ENCODE peak calls at places on chromosomes 2 and 18, in seven cellular contexts. Q, V, W, R, C, P and D are unnamed samples.

GRCh38 chr2:235864746-235865535 is 303.2 kb downstream of the GBX2 start:
- DNase-seq in Q (no peak), V (no peak), W (no peak), R (peak), C (no peak), P (no peak), D (no peak)

GRCh38 chr18:79393626-79394401 is 1.9 kb upstream of the NFATC1 start:
- DNase-seq in Q (no peak), V (peak), W (peak), R (peak), C (no peak), P (peak), D (peak)

GRCh38 chr2:182649316-182649715 is 66.7 kb upstream of the DNAJC10 start:
- DNase-seq in Q (peak), V (peak), W (peak), R (peak), C (peak), P (peak), D (peak)

GRCh38 chr2:98807221-98807620 is 76.3 kb upstream of the MGAT4A start:
- DNase-seq in Q (no peak), V (no peak), W (no peak), R (no peak), C (no peak), P (no peak), D (peak)

GRCh38 chr2:228581731-228582130 is 400.2 kb upstream of the SPHKAP start:
- DNase-seq in Q (no peak), V (no peak), W (no peak), R (no peak), C (no peak), P (no peak), D (no peak)

GRCh38 chr2:160054984-160055725 is 7.3 kb downstream of the PLA2R1 start:
- DNase-seq in Q (no peak), V (no peak), W (no peak), R (peak), C (no peak), P (peak), D (no peak)

GRCh38 chr2:108922141-108922915 is 66.7 kb downstream of the EDAR start:
- DNase-seq in Q (no peak), V (no peak), W (no peak), R (no peak), C (no peak), P (peak), D (peak)

GRCh38 chr2:55165567-55165966 is 66.5 kb downstream of the CLHC1 start:
- DNase-seq in Q (no peak), V (no peak), W (no peak), R (no peak), C (no peak), P (peak), D (peak)

GRCh38 chr18:63082661-63083531 is 236.7 kb downstream of the BCL2 start:
- DNase-seq in Q (no peak), V (no peak), W (no peak), R (no peak), C (no peak), P (no peak), D (peak)

GRCh38 chr2:135951071-135951583 is 34.3 kb downstream of the DARS1 start:
- DNase-seq in Q (no peak), V (no peak), W (no peak), R (no peak), C (no peak), P (no peak), D (no peak)

GRCh38 chr2:43083710-43084698 is 142.4 kb downstream of the ZFP36L2 start:
- DNase-seq in Q (no peak), V (peak), W (peak), R (peak), C (no peak), P (peak), D (peak)

GRCh38 chr2:65681503-65681902 is 249.1 kb upstream of the SPRED2 start:
- DNase-seq in Q (no peak), V (no peak), W (no peak), R (no peak), C (no peak), P (no peak), D (no peak)

GRCh38 chr2:88125344-88125923 is 2.4 kb downstream of the FABP1 start:
- DNase-seq in Q (no peak), V (no peak), W (no peak), R (no peak), C (no peak), P (no peak), D (no peak)

GRCh38 chr2:170017848-170018492 is 160.0 kb upstream of the MYO3B start:
- DNase-seq in Q (no peak), V (peak), W (peak), R (no peak), C (no peak), P (no peak), D (no peak)

GRCh38 chr2:127104881-127105655 is 1.9 kb downstream of the BIN1 start:
- DNase-seq in Q (no peak), V (no peak), W (no peak), R (no peak), C (no peak), P (no peak), D (no peak)

GRCh38 chr18:63199743-63200241 is 119.8 kb downstream of the BCL2 start:
- DNase-seq in Q (peak), V (no peak), W (no peak), R (no peak), C (no peak), P (no peak), D (no peak)

GRCh38 chr2:22037274-22037673 is 913.5 kb downstream of the TDRD15 start:
- DNase-seq in Q (no peak), V (no peak), W (peak), R (peak), C (no peak), P (no peak), D (no peak)

GRCh38 chr2:224847961-224848850 is 132.0 kb upstream of the CCDC195 start:
- DNase-seq in Q (no peak), V (peak), W (peak), R (no peak), C (no peak), P (peak), D (peak)

GRCh38 chr2:156430978-156431358 is 5.2 kb upstream of the GPD2 start:
- DNase-seq in Q (peak), V (no peak), W (no peak), R (peak), C (peak), P (peak), D (peak)

GRCh38 chr2:127641846-127642510 is 4.0 kb upstream of the GPR17 start:
- DNase-seq in Q (no peak), V (no peak), W (no peak), R (no peak), C (no peak), P (no peak), D (no peak)

GRCh38 chr2:159119652-159120257 is 151.3 kb downstream of the TANC1 start:
- DNase-seq in Q (no peak), V (peak), W (peak), R (no peak), C (peak), P (peak), D (no peak)

GRCh38 chr2:163734911-163735691 is 707 bp downstream of the FIGN start:
- DNase-seq in Q (no peak), V (peak), W (no peak), R (peak), C (peak), P (no peak), D (peak)

GRCh38 chr2:186065491-186065890 is 326.9 kb downstream of the FSIP2 start:
- DNase-seq in Q (no peak), V (no peak), W (no peak), R (no peak), C (no peak), P (no peak), D (peak)

GRCh38 chr2:209426432-209426831 is 2.6 kb downstream of the MAP2 start:
- DNase-seq in Q (no peak), V (no peak), W (no peak), R (peak), C (peak), P (no peak), D (peak)

GRCh38 chr18:61579581-61579980 is 246.4 kb downstream of the CDH20 start:
- DNase-seq in Q (no peak), V (no peak), W (no peak), R (no peak), C (no peak), P (no peak), D (no peak)

GRCh38 chr18:48781041-48781989 is 169.4 kb downstream of the SMAD7 start:
- DNase-seq in Q (no peak), V (peak), W (peak), R (peak), C (no peak), P (peak), D (no peak)

GRCh38 chr2:121736140-121736461 is 574 bp downstream of the NIFK start:
- DNase-seq in Q (no peak), V (no peak), W (no peak), R (no peak), C (peak), P (no peak), D (no peak)

GRCh38 chr2:79105259-79105658 is 15.0 kb upstream of the REG1A start:
- DNase-seq in Q (no peak), V (no peak), W (no peak), R (peak), C (no peak), P (no peak), D (no peak)

GRCh38 chr2:145724499-145724898 is 1204.6 kb upstream of the ZEB2 start:
- DNase-seq in Q (no peak), V (no peak), W (no peak), R (no peak), C (no peak), P (no peak), D (no peak)

GRCh38 chr18:2932247-2933181 is 80.4 kb downstream of the LPIN2 start:
- DNase-seq in Q (peak), V (peak), W (peak), R (peak), C (peak), P (peak), D (peak)

GRCh38 chr2:529425-529824 is 147.8 kb downstream of the TMEM18 start:
- DNase-seq in Q (peak), V (peak), W (no peak), R (peak), C (no peak), P (peak), D (peak)

GRCh38 chr18:59189746-59190145 is 30.2 kb upstream of the GRP start:
- DNase-seq in Q (no peak), V (no peak), W (no peak), R (no peak), C (no peak), P (peak), D (peak)

GRCh38 chr2:223601932-223602676 is at the start of gene SCG2:
- DNase-seq in Q (peak), V (peak), W (peak), R (peak), C (peak), P (peak), D (peak)

DNA sequence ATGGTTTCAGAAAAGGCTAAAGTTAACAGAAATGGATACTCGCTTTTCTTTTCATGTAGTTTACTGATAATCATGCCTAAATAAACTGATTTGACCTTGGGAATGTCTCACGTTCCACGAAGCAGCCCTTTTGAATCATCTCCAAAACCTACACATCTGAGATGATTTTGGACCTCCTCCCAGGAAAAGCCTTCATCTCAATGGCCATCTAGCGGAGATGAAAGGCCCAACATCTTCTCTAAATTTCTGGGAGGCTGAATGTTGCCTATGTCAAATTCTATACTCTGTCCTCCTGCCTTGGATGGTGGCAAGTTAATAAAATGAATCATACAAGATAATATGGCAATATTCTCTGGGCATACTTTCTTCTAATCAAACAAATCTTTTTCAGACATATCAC is 448.5 kb downstream of the ZEB2 start:
- DNase-seq in Q (no peak), V (no peak), W (no peak), R (peak), C (no peak), P (peak), D (no peak)
- TF ChIP-seq CTCF in Q (no peak), V (peak), W (peak), R (peak), C (no peak), P (peak), D (peak)

DNA sequence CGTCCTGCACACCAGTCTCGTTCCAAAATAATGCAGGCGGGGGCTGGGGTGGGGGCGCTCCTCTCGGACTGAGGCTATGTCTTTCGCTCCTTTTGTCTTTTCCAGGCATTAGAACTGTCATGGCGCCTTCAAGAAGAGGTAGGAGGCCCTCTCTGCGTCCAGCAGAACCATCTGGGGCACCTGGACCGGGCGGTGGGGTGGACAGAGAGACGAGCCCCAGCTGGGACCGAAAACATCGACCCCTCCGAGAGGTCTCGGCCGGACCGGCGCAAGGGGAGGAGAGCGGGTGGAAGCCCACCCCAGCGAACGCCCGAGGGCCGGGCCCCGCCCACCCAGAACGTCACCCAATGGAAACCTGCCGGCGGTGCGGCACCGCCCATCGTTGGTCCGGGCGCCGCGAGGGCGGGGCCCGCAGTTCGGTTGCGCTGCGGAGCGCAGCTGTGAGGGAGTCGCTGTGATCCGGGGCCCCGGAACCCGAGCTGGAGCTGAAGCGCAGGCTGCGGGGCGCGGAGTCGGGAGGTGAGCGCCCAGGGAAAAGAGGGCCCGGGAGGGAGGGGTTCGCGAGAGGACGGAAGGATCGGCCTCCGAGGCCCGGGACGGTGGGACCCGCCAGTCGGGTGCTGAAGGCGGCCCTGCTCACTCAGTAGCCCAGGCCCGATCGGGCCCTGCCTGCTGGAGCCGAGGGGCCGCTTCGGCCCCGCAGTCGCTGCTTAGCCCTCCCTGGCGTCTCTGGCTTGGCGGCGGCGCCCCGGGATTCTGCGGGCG is at the start of gene NRBP1:
- DNase-seq in Q (peak), V (peak), W (peak), R (peak), C (peak), P (peak), D (peak)
- TF ChIP-seq CTCF in Q (no peak), V (no peak), W (no peak), R (no peak), C (no peak), P (peak), D (no peak)

GRCh38 chr2:239264838-239265651 is 135.8 kb downstream of the HDAC4 start:
- DNase-seq in Q (peak), V (peak), W (no peak), R (no peak), C (no peak), P (peak), D (peak)
- TF ChIP-seq CTCF in Q (no peak), V (no peak), W (peak), R (no peak), C (no peak), P (no peak), D (no peak)

DNA sequence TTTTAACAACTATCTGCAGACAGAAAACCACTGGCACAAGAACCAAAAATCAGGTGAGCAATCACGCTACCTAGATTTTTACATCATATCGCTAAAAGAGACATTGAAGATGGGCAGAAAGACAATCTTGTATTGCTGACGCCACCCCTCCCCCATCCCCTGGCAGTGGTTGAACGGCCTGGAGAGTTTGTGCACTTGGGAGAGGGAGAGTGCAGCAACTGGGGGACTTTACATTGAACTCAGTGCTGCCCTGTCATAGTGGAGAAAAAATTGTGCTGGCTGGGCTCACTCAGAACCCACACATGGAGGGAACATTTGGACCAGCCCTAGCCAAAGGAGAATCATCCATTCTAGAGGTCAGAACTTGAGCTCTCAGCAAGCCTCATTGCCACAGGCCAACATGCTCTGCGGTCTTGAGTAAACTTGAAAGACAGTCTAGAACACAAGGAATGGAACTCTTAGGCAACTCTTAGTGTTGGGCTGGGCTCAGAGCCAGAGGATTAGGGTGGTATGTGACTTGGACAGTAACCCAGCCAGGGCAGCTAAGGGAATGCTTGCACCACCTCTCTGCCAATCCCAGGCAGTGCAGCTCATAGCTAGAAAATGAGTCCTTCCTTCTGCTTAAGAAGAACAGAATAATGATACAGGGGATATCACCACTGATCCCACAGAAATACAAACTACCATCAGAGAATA is 220.0 kb upstream of the CYP26B1 start:
- DNase-seq in Q (no peak), V (peak), W (peak), R (peak), C (no peak), P (peak), D (peak)
- TF ChIP-seq CTCF in Q (no peak), V (peak), W (peak), R (peak), C (no peak), P (peak), D (peak)

DNA sequence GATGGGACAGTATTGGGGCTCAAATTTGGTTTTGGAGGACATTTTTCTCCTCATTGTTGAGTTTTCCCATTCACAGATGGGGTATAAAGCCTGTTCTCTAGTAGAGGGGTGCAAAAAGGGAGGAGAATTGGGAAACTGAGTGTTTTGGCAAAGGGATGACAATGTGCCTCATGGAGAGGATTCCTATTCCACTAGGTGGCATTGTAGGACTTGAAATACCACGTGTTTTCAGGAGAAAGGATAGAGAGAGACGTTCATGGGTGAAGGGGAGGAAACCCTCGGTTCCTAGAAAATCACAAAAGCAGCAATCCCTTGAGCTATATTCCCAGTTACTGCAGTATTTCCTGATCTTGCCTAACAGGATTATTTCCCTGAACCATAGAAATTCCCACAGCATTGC is 113.7 kb upstream of the SRD5A2 start:
- DNase-seq in Q (peak), V (no peak), W (no peak), R (peak), C (peak), P (no peak), D (no peak)
- TF ChIP-seq CTCF in Q (no peak), V (no peak), W (no peak), R (peak), C (peak), P (peak), D (peak)

GRCh38 chr2:10304458-10305253 is 2.0 kb downstream of the HPCAL1 start:
- DNase-seq in Q (no peak), V (no peak), W (no peak), R (peak), C (no peak), P (no peak), D (no peak)

GRCh38 chr2:10306901-10307463 is 4.3 kb downstream of the HPCAL1 start:
- DNase-seq in Q (no peak), V (no peak), W (no peak), R (no peak), C (no peak), P (no peak), D (no peak)

GRCh38 chr2:10305254-10305635 is 2.5 kb downstream of the HPCAL1 start:
- DNase-seq in Q (no peak), V (no peak), W (no peak), R (no peak), C (peak), P (no peak), D (no peak)

GRCh38 chr2:10303634-10304378 is 1.1 kb downstream of the HPCAL1 start:
- DNase-seq in Q (peak), V (peak), W (peak), R (peak), C (peak), P (peak), D (no peak)

GRCh38 chr2:10305715-10306114 is 3.0 kb downstream of the HPCAL1 start:
- DNase-seq in Q (no peak), V (peak), W (no peak), R (peak), C (no peak), P (no peak), D (no peak)
- TF ChIP-seq CTCF in Q (no peak), V (no peak), W (no peak), R (peak), C (no peak), P (peak), D (no peak)

DNA sequence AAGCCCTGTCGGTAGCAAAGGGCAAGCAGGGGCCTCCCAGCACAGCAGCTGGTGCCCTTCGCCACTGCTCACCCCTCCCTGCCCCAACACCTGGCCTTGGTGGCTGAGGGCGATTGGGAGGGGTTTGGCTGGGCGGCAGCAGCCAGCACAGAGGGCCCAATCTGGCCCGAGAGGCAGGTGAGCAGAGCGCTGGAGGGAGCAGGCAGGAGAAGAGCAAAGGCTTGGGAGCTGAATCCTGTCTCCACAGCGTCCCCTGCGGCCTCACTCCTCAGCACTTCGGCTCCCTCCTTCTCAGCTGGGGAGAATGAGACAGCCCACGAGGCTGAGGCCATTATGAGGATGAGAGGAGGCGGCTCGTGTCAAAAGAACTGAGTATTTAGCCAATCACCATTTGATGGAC is 74.9 kb upstream of the TAF1B start:
- DNase-seq in Q (no peak), V (peak), W (no peak), R (peak), C (no peak), P (no peak), D (no peak)
- TF ChIP-seq CTCF in Q (no peak), V (no peak), W (peak), R (peak), C (peak), P (no peak), D (no peak)